ENCODE peak calls at places on chromosomes 13 and 19, in eight cellular contexts. T, Z, W, C, B, A, E and R are unnamed samples.

GRCh38 chr19:40607311-40607871 is 6.2 kb downstream of the LTBP4 start:
- DNase-seq in A (no peak), W (no peak), C (peak), B (peak), Z (no peak), E (no peak), T (no peak), R (no peak)

GRCh38 chr19:18366027-18366435 is 19.9 kb upstream of the GDF15 start:
- DNase-seq in E (no peak), C (no peak), W (peak), T (no peak), Z (no peak), A (no peak), B (no peak), R (no peak)

GRCh38 chr13:112496166-112496565 is 91.8 kb downstream of the TUBGCP3 start:
- DNase-seq in T (no peak), E (no peak), C (no peak), A (no peak), B (no peak), Z (no peak), W (no peak), R (no peak)

GRCh38 chr19:31280266-31281006 is 68.8 kb downstream of the TSHZ3 start:
- DNase-seq in Z (no peak), A (no peak), C (peak), W (no peak), E (no peak), B (no peak), T (no peak), R (no peak)

GRCh38 chr13:74573654-74574053 is 439.4 kb upstream of the KLF12 start:
- DNase-seq in C (no peak), T (no peak), W (no peak), B (no peak), E (no peak), A (no peak), Z (no peak), R (no peak)

GRCh38 chr19:40689339-40690049 is 957 bp downstream of the NUMBL start:
- DNase-seq in A (no peak), W (peak), T (no peak), E (no peak), B (peak), Z (no peak), C (peak), R (no peak)

GRCh38 chr19:13228561-13228960 is 78.3 kb downstream of the IER2 start:
- DNase-seq in Z (no peak), B (no peak), A (no peak), C (no peak), E (no peak), T (no peak), W (no peak), R (no peak)

GRCh38 chr13:45055198-45055901 is 65.0 kb upstream of the GTF2F2 start:
- DNase-seq in T (no peak), C (no peak), W (peak), A (no peak), B (no peak), Z (no peak), E (no peak), R (no peak)

GRCh38 chr19:23810496-23810895 is 51.8 kb upstream of the ZNF681 start:
- DNase-seq in T (no peak), A (no peak), B (no peak), E (no peak), C (no peak), Z (no peak), W (no peak), R (no peak)

GRCh38 chr13:33176526-33176925 is 109.0 kb downstream of the STARD13 start:
- DNase-seq in T (no peak), C (no peak), Z (no peak), E (no peak), A (no peak), W (peak), B (no peak), R (no peak)

GRCh38 chr19:459724-460511 is 915 bp downstream of the SHC2 start:
- DNase-seq in W (peak), A (no peak), B (peak), E (peak), T (peak), Z (peak), C (peak), R (peak)

GRCh38 chr19:1654178-1654792 is 1.9 kb upstream of the TCF3 start:
- DNase-seq in E (no peak), B (no peak), W (no peak), A (no peak), Z (no peak), C (no peak), T (no peak), R (no peak)

GRCh38 chr19:41956621-41957020 is 2.5 kb downstream of the RABAC1 start:
- DNase-seq in W (no peak), A (no peak), B (no peak), Z (no peak), T (no peak), E (no peak), C (no peak), R (no peak)

DNA sequence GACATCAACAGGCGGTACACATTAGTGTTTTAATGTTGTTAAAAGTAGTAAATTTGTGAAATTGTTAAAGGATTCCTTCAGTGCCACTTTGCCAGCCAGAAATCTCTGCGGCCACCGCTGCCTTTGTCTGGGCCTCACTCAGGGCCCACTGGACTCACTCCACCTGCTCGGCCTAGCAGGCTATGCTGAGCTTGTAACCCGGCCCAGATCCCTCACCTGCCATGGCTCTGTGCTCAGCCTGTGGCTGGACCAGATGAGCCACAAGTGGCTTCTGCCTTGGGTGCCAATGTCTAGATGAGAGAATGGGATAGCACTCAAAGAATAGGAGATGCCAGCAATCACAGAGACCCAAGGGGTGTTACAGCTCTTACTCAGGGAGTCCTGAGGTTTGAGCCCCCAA is 1228.0 kb downstream of the DIAPH3 start:
- DNase-seq in W (no peak), T (no peak), B (no peak), C (no peak), Z (no peak), E (no peak), A (no peak), R (no peak)
- H3K27ac ChIP-seq in W (no peak), T (no peak), B (no peak), C (no peak), Z (no peak), E (no peak), A (no peak), R (no peak)

GRCh38 chr19:10744848-10745293 is 27.0 kb downstream of the DNM2 start:
- DNase-seq in C (no peak), W (no peak), B (no peak), A (no peak), Z (peak), T (no peak), E (no peak), R (no peak)
- H3K27ac ChIP-seq in C (no peak), W (no peak), B (peak), A (peak), Z (peak), T (no peak), E (peak), R (peak)

GRCh38 chr13:48645845-48646244 is 7.9 kb upstream of the CYSLTR2 start:
- DNase-seq in B (no peak), Z (no peak), A (no peak), C (no peak), T (no peak), E (no peak), W (no peak), R (no peak)
- H3K27ac ChIP-seq in B (no peak), Z (no peak), A (no peak), C (no peak), T (no peak), E (no peak), W (no peak), R (no peak)

GRCh38 chr13:39149896-39150295 is 111.6 kb downstream of the NHLRC3 start:
- DNase-seq in Z (no peak), A (peak), W (no peak), E (no peak), B (no peak), T (no peak), C (no peak), R (no peak)

GRCh38 chr13:39144941-39145533 is 106.8 kb downstream of the NHLRC3 start:
- DNase-seq in T (peak), Z (peak), A (no peak), C (peak), E (peak), W (peak), B (peak), R (peak)

GRCh38 chr13:39148513-39148961 is 110.3 kb downstream of the NHLRC3 start:
- DNase-seq in T (no peak), B (no peak), W (peak), Z (no peak), A (no peak), C (no peak), E (no peak), R (no peak)

DNA sequence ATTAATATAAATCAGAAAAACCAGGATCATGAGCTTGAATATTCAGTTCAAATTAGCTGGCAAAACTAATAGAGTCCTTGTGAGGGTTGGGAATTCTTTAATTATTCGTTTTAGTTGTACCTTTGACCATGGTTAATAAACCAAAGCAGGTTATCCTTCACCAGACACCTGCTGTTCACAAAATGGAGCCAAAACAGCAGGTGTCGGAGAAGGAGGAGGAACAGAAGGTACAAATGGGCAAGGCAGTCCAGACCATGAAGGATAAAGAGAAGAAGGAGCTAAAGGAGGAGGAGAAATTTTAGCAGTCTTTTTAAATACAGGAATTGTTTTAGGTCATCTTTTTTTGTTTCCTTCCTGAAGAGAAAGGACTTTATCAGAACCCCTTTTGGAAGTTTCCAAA is 106.1 kb downstream of the NHLRC3 start:
- DNase-seq in T (no peak), B (no peak), W (no peak), A (no peak), C (no peak), Z (no peak), E (no peak), R (no peak)
- H3K27ac ChIP-seq in T (no peak), B (no peak), W (no peak), A (no peak), C (no peak), Z (no peak), E (no peak), R (no peak)